ENCODE peak calls at places on chromosomes 16 and 17, in ten cellular contexts. F, Z, U, R, I, H, E, P, K and V are unnamed samples.

GRCh38 chr17:55273579-55274370 is 9.0 kb downstream of the HLF start:
- DNase-seq in R (no peak), E (no peak), U (no peak), F (peak; percentile 77), Z (peak; percentile 70), H (peak; percentile 93), I (peak; percentile 80), P (no peak), K (no peak), V (no peak)

GRCh38 chr17:64614266-64615011 is 47.7 kb downstream of the SMURF2 start:
- DNase-seq in R (no peak), Z (no peak), U (no peak), I (no peak), P (no peak), K (no peak), E (no peak), H (no peak), F (no peak), V (no peak)

GRCh38 chr16:4743217-4743897 is 9.0 kb downstream of the DNAAF8 start:
- DNase-seq in E (no peak), Z (no peak), I (no peak), K (no peak), P (no peak), H (no peak), F (no peak), R (no peak), U (no peak), V (no peak)

GRCh38 chr16:52584921-52585320 is 38.0 kb upstream of the TOX3 start:
- DNase-seq in Z (no peak), R (no peak), K (no peak), E (no peak), P (no peak), H (no peak), I (no peak), U (no peak), F (no peak), V (no peak)

GRCh38 chr17:73189417-73190099 is 3.3 kb upstream of the COG1 start:
- DNase-seq in F (no peak), P (peak; percentile 87), H (no peak), R (peak; percentile 61), K (peak; percentile 80), U (no peak), I (no peak), Z (no peak), E (peak; percentile 67), V (no peak)

GRCh38 chr17:2547176-2547575 is 35.5 kb upstream of the METTL16 start:
- DNase-seq in U (no peak), F (no peak), K (peak; percentile 60), H (no peak), Z (no peak), E (no peak), I (no peak), P (no peak), R (peak; percentile 73), V (no peak)

GRCh38 chr16:8641671-8642070 is 20.2 kb downstream of the METTL22 start:
- DNase-seq in P (no peak), E (no peak), H (no peak), K (no peak), I (no peak), Z (no peak), F (no peak), R (no peak), U (no peak), V (no peak)

GRCh38 chr17:55201609-55201932 is 63.2 kb upstream of the HLF start:
- DNase-seq in P (no peak), K (no peak), E (no peak), U (no peak), Z (no peak), R (no peak), H (no peak), F (no peak), I (no peak), V (no peak)

GRCh38 chr16:4309833-4310266 is 6.0 kb upstream of the GLIS2 start:
- DNase-seq in F (peak; percentile 56), I (peak; percentile 47), K (peak; percentile 84), U (peak; percentile 46), P (peak; percentile 95), Z (peak; percentile 70), E (peak; percentile 87), R (peak; percentile 57), H (peak; percentile 84), V (peak; percentile 62)

GRCh38 chr16:88948781-88949490 is 28.1 kb downstream of the CBFA2T3 start:
- DNase-seq in H (no peak), U (no peak), K (no peak), E (no peak), R (no peak), F (no peak), P (no peak), Z (no peak), I (no peak), V (no peak)

GRCh38 chr17:32356750-32357149 is 6.8 kb downstream of the ZNF207 start:
- DNase-seq in U (no peak), E (no peak), I (no peak), R (no peak), H (no peak), P (no peak), Z (no peak), K (no peak), F (no peak), V (no peak)

GRCh38 chr16:21172650-21173049 is 14.2 kb downstream of the LDAF1 start:
- DNase-seq in F (no peak), H (no peak), P (no peak), Z (no peak), I (no peak), R (no peak), U (no peak), E (no peak), K (no peak), V (no peak)

GRCh38 chr16:67886387-67886786 is 1.7 kb downstream of the NRN1L start:
- DNase-seq in I (no peak), K (no peak), E (no peak), U (no peak), Z (no peak), F (no peak), R (no peak), P (no peak), H (no peak), V (no peak)

GRCh38 chr17:29722411-29723198 is 99.9 kb upstream of the CORO6 start:
- DNase-seq in H (peak; percentile 71), R (peak; percentile 98), K (no peak), E (no peak), F (no peak), I (peak; percentile 70), Z (peak; percentile 72), U (peak; percentile 67), P (no peak), V (peak; percentile 69)

GRCh38 chr17:31907342-31907975 is 6.0 kb upstream of the UTP6 start:
- DNase-seq in F (no peak), H (peak; percentile 70), Z (peak; percentile 20), E (no peak), R (peak; percentile 72), P (no peak), K (no peak), U (peak; percentile 41), I (peak; percentile 45), V (peak; percentile 9)

GRCh38 chr17:49445561-49445960 is 30.9 kb upstream of the PHB1 start:
- DNase-seq in P (no peak), Z (no peak), F (no peak), H (no peak), R (no peak), U (no peak), I (no peak), K (no peak), E (no peak), V (no peak)

GRCh38 chr17:62941358-62941991 is 24.6 kb upstream of the TANC2 start:
- DNase-seq in Z (no peak), I (no peak), U (no peak), E (no peak), P (no peak), F (no peak), H (no peak), R (no peak), K (no peak), V (no peak)

DNA sequence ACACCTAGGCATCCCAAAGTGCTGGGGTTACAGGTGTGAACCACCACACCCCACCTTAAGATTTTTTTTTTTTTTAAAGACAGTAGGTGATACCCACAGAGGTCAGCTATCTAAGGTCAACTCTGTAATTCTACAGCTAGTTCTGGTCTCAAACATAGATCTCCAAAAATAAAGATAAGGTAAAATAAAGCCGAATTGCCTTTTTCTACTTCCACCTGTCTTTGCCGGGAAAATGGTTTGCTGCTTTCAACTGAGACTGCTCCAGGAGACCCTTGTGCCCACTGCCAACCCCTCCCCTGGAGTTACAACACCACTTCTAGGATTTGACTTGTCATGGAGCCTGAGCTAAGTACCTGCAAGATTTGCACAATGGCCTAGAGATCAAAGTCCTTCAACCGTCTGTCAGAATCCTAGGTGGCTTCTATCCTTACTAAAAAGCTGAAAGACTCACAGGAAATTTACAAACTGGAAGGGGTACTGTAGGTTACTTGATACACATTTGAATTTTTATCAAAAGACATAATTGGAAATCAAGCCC is 4.7 kb upstream of the CNOT1 start:
- DNase-seq in F (no peak), K (no peak), H (no peak), I (no peak), E (no peak), R (no peak), Z (no peak), U (no peak), P (no peak), V (no peak)
- H3K27ac ChIP-seq in F (no peak overlapping the region), K (no peak overlapping the region), H (no peak overlapping the region), I (no peak overlapping the region), E (no peak overlapping the region), R (no peak overlapping the region), Z (no peak overlapping the region), U (no peak overlapping the region), P (no peak overlapping the region), V (no peak overlapping the region)

GRCh38 chr16:84925092-84925772 is 86.1 kb downstream of the ZDHHC7 start:
- DNase-seq in K (peak; percentile 60), R (peak; percentile 39), I (no peak), Z (peak; percentile 56), P (peak; percentile 69), U (peak; percentile 66), H (no peak), E (peak; percentile 56), F (peak; percentile 79), V (peak; percentile 57)
- H3K4me1 ChIP-seq in K (peaks cover 5% of the 10 kb centered on the region), R (peaks cover 22% of the 10 kb centered on the region), I (no peaks in the 10 kb centered on the region), Z (peaks cover 14% of the 10 kb centered on the region), P (no peaks in the 10 kb centered on the region), U (peaks cover 20% of the 10 kb centered on the region), H (peaks cover 14% of the 10 kb centered on the region), E (no peaks in the 10 kb centered on the region), F (peaks cover 43% of the 10 kb centered on the region), V (no peaks in the 10 kb centered on the region)

GRCh38 chr17:13153036-13153435 is 135.2 kb upstream of the ELAC2 start:
- DNase-seq in F (no peak), P (no peak), Z (no peak), I (no peak), E (no peak), H (no peak), R (no peak), K (no peak), U (no peak), V (no peak)
- H3K27ac ChIP-seq in F (no peak overlapping the region), P (no peak overlapping the region), Z (no peak overlapping the region), I (no peak overlapping the region), E (no peak overlapping the region), H (no peak overlapping the region), R (no peak overlapping the region), K (no peak overlapping the region), U (no peak overlapping the region), V (no peak overlapping the region)

DNA sequence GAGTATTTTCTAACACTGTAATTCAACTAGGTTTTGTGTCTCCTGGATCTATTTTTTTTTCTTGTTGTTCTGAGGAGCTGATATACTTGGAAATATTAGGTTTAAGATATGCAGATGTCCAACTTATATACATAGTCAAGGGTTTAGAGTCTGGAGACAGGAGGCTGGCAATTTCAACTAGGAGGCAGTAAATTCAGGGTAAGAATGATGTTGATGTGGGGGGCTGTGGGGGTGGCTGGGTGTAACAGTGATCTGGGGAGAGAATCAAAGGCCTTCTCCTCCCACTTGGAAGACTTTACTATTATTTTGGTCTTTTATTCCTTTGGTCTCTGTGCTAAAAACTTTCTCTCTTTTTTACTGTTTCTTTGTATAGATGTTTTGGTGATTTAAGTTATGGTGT is 88.0 kb downstream of the MAP2K6 start:
- DNase-seq in P (no peak), I (no peak), U (no peak), H (no peak), R (no peak), E (no peak), K (no peak), F (no peak), Z (no peak), V (no peak)
- H3K4me1 ChIP-seq in P (peaks cover 9% of the 10 kb centered on the region), I (no peaks in the 10 kb centered on the region), U (peaks cover 9% of the 10 kb centered on the region), H (no peaks in the 10 kb centered on the region), R (peaks cover 21% of the 10 kb centered on the region), E (peaks cover 50% of the 10 kb centered on the region), K (peaks cover 34% of the 10 kb centered on the region), F (peaks cover 4% of the 10 kb centered on the region), Z (no peaks in the 10 kb centered on the region), V (no peaks in the 10 kb centered on the region)